ENCODE peak calls at places on chromosomes 6 and 20, in six cellular contexts. One of them, this sample, is unnamed.

GRCh38 chr20:3728876-3729275 is 3.6 kb upstream of the HSPA12B start:
- DNase-seq in hepatocyte: no peak
- DNase-seq in CD8-positive, alpha-beta T cell: no peak
- DNase-seq in right lobe of liver: no peak
- DNase-seq in heart right ventricle: no peak
- DNase-seq in substantia nigra: no peak
- DNase-seq in this sample: no peak

GRCh38 chr6:11685411-11686093 is 93.1 kb downstream of the ADTRP start:
- DNase-seq in CD8-positive, alpha-beta T cell: no peak
- DNase-seq in hepatocyte: peak
- DNase-seq in right lobe of liver: no peak
- DNase-seq in heart right ventricle: no peak
- DNase-seq in substantia nigra: no peak
- DNase-seq in this sample: peak

GRCh38 chr6:143784316-143784715 is 58.8 kb upstream of the LTV1 start:
- DNase-seq in substantia nigra: no peak
- DNase-seq in hepatocyte: no peak
- DNase-seq in CD8-positive, alpha-beta T cell: no peak
- DNase-seq in heart right ventricle: no peak
- DNase-seq in right lobe of liver: no peak
- DNase-seq in this sample: no peak

GRCh38 chr6:113464536-113464935 is 392.6 kb upstream of the MARCKS start:
- DNase-seq in CD8-positive, alpha-beta T cell: no peak
- DNase-seq in right lobe of liver: no peak
- DNase-seq in substantia nigra: no peak
- DNase-seq in hepatocyte: no peak
- DNase-seq in heart right ventricle: no peak
- DNase-seq in this sample: no peak

GRCh38 chr6:1498491-1499113 is 109.2 kb downstream of the FOXF2 start:
- DNase-seq in substantia nigra: no peak
- DNase-seq in hepatocyte: no peak
- DNase-seq in heart right ventricle: no peak
- DNase-seq in CD8-positive, alpha-beta T cell: no peak
- DNase-seq in right lobe of liver: no peak
- DNase-seq in this sample: no peak

GRCh38 chr6:11460001-11460668 is 77.4 kb upstream of the TMEM170B start:
- DNase-seq in substantia nigra: no peak
- DNase-seq in hepatocyte: no peak
- DNase-seq in right lobe of liver: no peak
- DNase-seq in CD8-positive, alpha-beta T cell: no peak
- DNase-seq in heart right ventricle: no peak
- DNase-seq in this sample: no peak

GRCh38 chr6:44056392-44057237 is 70.6 kb downstream of the MRPL14 start:
- DNase-seq in CD8-positive, alpha-beta T cell: no peak
- DNase-seq in substantia nigra: no peak
- DNase-seq in hepatocyte: peak
- DNase-seq in heart right ventricle: peak
- DNase-seq in right lobe of liver: no peak
- DNase-seq in this sample: no peak

GRCh38 chr6:788058-788457 is 95.1 kb upstream of the EXOC2 start:
- DNase-seq in right lobe of liver: no peak
- DNase-seq in heart right ventricle: no peak
- DNase-seq in substantia nigra: no peak
- DNase-seq in CD8-positive, alpha-beta T cell: no peak
- DNase-seq in hepatocyte: no peak
- DNase-seq in this sample: no peak

GRCh38 chr6:42572523-42572922 is 8.7 kb downstream of the UBR2 start:
- DNase-seq in substantia nigra: no peak
- DNase-seq in CD8-positive, alpha-beta T cell: no peak
- DNase-seq in right lobe of liver: no peak
- DNase-seq in hepatocyte: no peak
- DNase-seq in heart right ventricle: no peak
- DNase-seq in this sample: no peak

DNA sequence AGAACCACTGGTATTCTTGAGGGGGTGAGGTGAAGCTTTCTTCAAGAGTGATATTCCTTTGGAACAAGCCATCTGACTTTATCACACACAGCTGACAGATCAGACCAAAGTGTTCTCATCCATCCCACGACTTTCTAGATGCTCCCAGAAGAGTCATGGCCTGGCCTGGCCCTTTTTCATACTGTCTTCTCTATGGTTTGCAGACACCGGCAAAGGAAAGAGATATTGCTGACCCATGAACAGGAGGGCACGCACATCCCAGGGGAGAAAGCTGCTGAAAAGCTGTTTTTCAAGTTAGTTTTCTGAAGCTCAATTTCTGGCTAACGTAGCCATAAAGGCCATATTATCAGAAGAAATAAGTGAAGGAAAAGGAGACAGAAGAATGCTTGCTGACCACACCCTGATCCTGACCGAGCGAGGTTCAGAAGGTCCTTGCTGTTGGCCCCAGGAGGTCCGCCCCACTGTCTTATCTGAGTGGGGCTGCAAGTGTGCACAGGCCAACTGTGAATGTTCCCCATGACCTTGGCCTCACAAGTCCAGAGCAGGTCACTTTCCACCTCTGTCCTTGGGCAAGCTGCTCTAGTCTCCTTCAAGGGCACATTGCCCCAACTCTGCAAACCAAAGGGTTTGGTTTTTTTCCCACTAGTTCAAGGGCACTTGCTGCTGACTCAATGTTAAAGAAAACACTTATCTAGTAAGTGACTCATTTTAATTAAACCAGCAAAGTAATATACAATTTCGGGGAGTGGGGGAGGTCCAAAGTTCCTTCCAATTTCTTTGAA is 2.0 kb downstream of the ACSS1 start:
- DNase-seq in hepatocyte: no peak
- DNase-seq in CD8-positive, alpha-beta T cell: no peak
- DNase-seq in substantia nigra: no peak
- DNase-seq in right lobe of liver: no peak
- DNase-seq in heart right ventricle: no peak
- DNase-seq in this sample: no peak
- H3K27ac ChIP-seq in hepatocyte: peak
- H3K27ac ChIP-seq in CD8-positive, alpha-beta T cell: peak
- H3K27ac ChIP-seq in substantia nigra: peak
- H3K27ac ChIP-seq in right lobe of liver: no peak
- H3K27ac ChIP-seq in heart right ventricle: peak
- H3K27ac ChIP-seq in this sample: no peak

GRCh38 chr6:162526960-162527359 is 200.6 kb downstream of the PRKN start:
- DNase-seq in hepatocyte: no peak
- DNase-seq in right lobe of liver: no peak
- DNase-seq in CD8-positive, alpha-beta T cell: no peak
- DNase-seq in substantia nigra: no peak
- DNase-seq in heart right ventricle: no peak
- DNase-seq in this sample: no peak

GRCh38 chr6:162528538-162528937 is 199.0 kb downstream of the PRKN start:
- DNase-seq in heart right ventricle: no peak
- DNase-seq in substantia nigra: no peak
- DNase-seq in CD8-positive, alpha-beta T cell: no peak
- DNase-seq in right lobe of liver: no peak
- DNase-seq in hepatocyte: no peak
- DNase-seq in this sample: no peak

GRCh38 chr6:162533009-162533400 is 194.6 kb downstream of the PRKN start:
- DNase-seq in substantia nigra: no peak
- DNase-seq in heart right ventricle: no peak
- DNase-seq in right lobe of liver: no peak
- DNase-seq in CD8-positive, alpha-beta T cell: no peak
- DNase-seq in hepatocyte: no peak
- DNase-seq in this sample: no peak

DNA sequence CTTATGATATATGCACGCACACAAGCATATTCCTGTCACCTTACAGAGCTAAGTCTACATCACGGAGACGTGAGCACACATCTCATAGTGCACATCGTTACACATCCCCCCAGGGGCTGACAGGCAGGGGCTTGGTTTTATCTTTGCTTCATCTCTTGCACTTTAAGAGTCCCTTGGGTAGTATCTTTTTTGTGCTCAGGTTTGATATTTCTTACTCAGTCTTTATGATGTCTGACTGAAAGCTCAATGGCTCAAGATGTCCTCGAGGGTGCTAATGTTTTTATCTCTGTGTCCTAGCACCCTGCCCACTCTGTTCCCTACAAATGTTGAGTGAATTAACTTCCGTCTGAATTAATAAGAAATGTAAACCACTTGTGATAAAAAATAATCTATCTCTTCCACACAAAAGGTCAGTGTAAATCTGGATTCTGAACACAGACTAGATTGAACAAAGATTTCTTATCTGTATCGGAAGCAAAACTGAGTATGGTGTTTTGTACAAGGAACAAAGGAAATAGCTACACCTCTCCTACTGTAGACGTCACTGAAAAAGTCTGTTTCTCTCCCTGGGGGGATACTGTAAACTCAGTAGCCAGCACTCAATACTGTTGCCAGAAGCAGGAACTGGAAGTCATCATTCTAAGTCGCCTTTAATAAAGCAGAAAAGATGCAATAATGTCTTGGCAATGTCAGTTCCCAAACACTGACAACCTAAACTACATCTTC is 195.1 kb downstream of the PRKN start:
- DNase-seq in heart right ventricle: no peak
- DNase-seq in CD8-positive, alpha-beta T cell: no peak
- DNase-seq in substantia nigra: no peak
- DNase-seq in hepatocyte: no peak
- DNase-seq in right lobe of liver: no peak
- DNase-seq in this sample: no peak
- H3K27ac ChIP-seq in heart right ventricle: no peak
- H3K27ac ChIP-seq in CD8-positive, alpha-beta T cell: no peak
- H3K27ac ChIP-seq in substantia nigra: no peak
- H3K27ac ChIP-seq in hepatocyte: no peak
- H3K27ac ChIP-seq in right lobe of liver: no peak
- H3K27ac ChIP-seq in this sample: no peak

GRCh38 chr6:41503841-41504525 is 42.2 kb upstream of the FOXP4 start:
- DNase-seq in heart right ventricle: no peak
- DNase-seq in substantia nigra: no peak
- DNase-seq in CD8-positive, alpha-beta T cell: no peak
- DNase-seq in right lobe of liver: no peak
- DNase-seq in hepatocyte: peak
- DNase-seq in this sample: no peak
- H3K27ac ChIP-seq in heart right ventricle: peak
- H3K27ac ChIP-seq in substantia nigra: no peak
- H3K27ac ChIP-seq in CD8-positive, alpha-beta T cell: no peak
- H3K27ac ChIP-seq in right lobe of liver: peak
- H3K27ac ChIP-seq in hepatocyte: peak
- H3K27ac ChIP-seq in this sample: no peak

DNA sequence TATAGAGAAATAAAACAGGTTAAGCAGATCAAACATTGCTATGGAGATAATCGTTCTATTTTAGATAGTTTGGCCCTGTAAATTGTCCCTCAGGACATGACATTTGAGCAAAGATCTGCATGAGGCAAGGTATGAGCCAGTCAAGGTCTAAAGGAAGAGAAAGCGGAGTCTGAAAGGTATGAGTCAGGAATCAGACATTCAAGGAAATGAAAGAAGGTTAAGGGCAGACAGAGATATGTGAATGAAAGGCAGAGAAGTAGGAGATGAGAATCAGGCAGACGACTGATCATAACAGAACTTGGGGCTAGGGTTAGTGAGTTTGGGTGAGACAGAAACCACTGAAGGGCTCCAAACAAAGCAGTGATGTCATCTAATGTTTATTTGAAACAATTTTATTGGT is 775.8 kb downstream of the MAFB start:
- DNase-seq in hepatocyte: no peak
- DNase-seq in CD8-positive, alpha-beta T cell: no peak
- DNase-seq in heart right ventricle: no peak
- DNase-seq in substantia nigra: no peak
- DNase-seq in right lobe of liver: no peak
- DNase-seq in this sample: no peak
- H3K27ac ChIP-seq in hepatocyte: no peak
- H3K27ac ChIP-seq in CD8-positive, alpha-beta T cell: no peak
- H3K27ac ChIP-seq in heart right ventricle: no peak
- H3K27ac ChIP-seq in substantia nigra: no peak
- H3K27ac ChIP-seq in right lobe of liver: no peak
- H3K27ac ChIP-seq in this sample: no peak